ENCODE peak calls at places on chromosome 14, in six cellular contexts. One of them, this sample, is unnamed.

GRCh38 chr14:74771409-74771808 is 8.3 kb downstream of the YLPM1 start:
- DNase-seq in left lung: no peak
- DNase-seq in IMR-90: no peak
- DNase-seq in neural crest cell: no peak
- DNase-seq in CD4-positive, alpha-beta T cell: no peak
- DNase-seq in NB4: no peak
- DNase-seq in this sample: no peak

GRCh38 chr14:32102152-32102787 is 25.2 kb downstream of the ARHGAP5 start:
- DNase-seq in left lung: no peak
- DNase-seq in IMR-90: no peak
- DNase-seq in neural crest cell: no peak
- DNase-seq in CD4-positive, alpha-beta T cell: no peak
- DNase-seq in NB4: no peak
- DNase-seq in this sample: no peak

GRCh38 chr14:54929556-54929955 is 26.9 kb upstream of the GCH1 start:
- DNase-seq in left lung: no peak
- DNase-seq in IMR-90: no peak
- DNase-seq in neural crest cell: no peak
- DNase-seq in CD4-positive, alpha-beta T cell: no peak
- DNase-seq in NB4: no peak
- DNase-seq in this sample: no peak

GRCh38 chr14:48251290-48251689 is 575.9 kb upstream of the MDGA2 start:
- DNase-seq in left lung: no peak
- DNase-seq in IMR-90: no peak
- DNase-seq in neural crest cell: no peak
- DNase-seq in CD4-positive, alpha-beta T cell: no peak
- DNase-seq in NB4: peak; percentile 11
- DNase-seq in this sample: no peak

GRCh38 chr14:52467515-52468266 is 84.6 kb downstream of the TXNDC16 start:
- DNase-seq in left lung: no peak
- DNase-seq in IMR-90: no peak
- DNase-seq in neural crest cell: no peak
- DNase-seq in CD4-positive, alpha-beta T cell: no peak
- DNase-seq in NB4: no peak
- DNase-seq in this sample: no peak

GRCh38 chr14:96852823-96853422 is 55.7 kb downstream of the VRK1 start:
- DNase-seq in left lung: no peak
- DNase-seq in IMR-90: peak; percentile 72
- DNase-seq in neural crest cell: no peak
- DNase-seq in CD4-positive, alpha-beta T cell: no peak
- DNase-seq in NB4: peak; percentile 48
- DNase-seq in this sample: peak; percentile 8

GRCh38 chr14:102362084-102362483 is 606 bp downstream of the CINP start:
- DNase-seq in left lung: no peak
- DNase-seq in IMR-90: peak; percentile 57
- DNase-seq in neural crest cell: no peak
- DNase-seq in CD4-positive, alpha-beta T cell: no peak
- DNase-seq in NB4: peak; percentile 33
- DNase-seq in this sample: no peak

GRCh38 chr14:30808576-30808975 is 65.8 kb upstream of the COCH start:
- DNase-seq in left lung: no peak
- DNase-seq in IMR-90: no peak
- DNase-seq in neural crest cell: no peak
- DNase-seq in CD4-positive, alpha-beta T cell: no peak
- DNase-seq in NB4: no peak
- DNase-seq in this sample: no peak

GRCh38 chr14:24459331-24459730 is 16.8 kb upstream of the SDR39U1 start:
- DNase-seq in left lung: no peak
- DNase-seq in IMR-90: no peak
- DNase-seq in neural crest cell: no peak
- DNase-seq in CD4-positive, alpha-beta T cell: no peak
- DNase-seq in NB4: no peak
- DNase-seq in this sample: no peak

GRCh38 chr14:49966304-49966809 is 73.5 kb downstream of the ARF6 start:
- DNase-seq in left lung: no peak
- DNase-seq in IMR-90: no peak
- DNase-seq in neural crest cell: no peak
- DNase-seq in CD4-positive, alpha-beta T cell: no peak
- DNase-seq in NB4: no peak
- DNase-seq in this sample: no peak

GRCh38 chr14:41549821-41550597 is 56.7 kb upstream of the LRFN5 start:
- DNase-seq in left lung: no peak
- DNase-seq in IMR-90: peak; percentile 62
- DNase-seq in neural crest cell: no peak
- DNase-seq in CD4-positive, alpha-beta T cell: no peak
- DNase-seq in NB4: no peak
- DNase-seq in this sample: no peak

GRCh38 chr14:37185670-37186069 is 12.1 kb upstream of the MIPOL1 start:
- DNase-seq in left lung: no peak
- DNase-seq in IMR-90: no peak
- DNase-seq in neural crest cell: no peak
- DNase-seq in CD4-positive, alpha-beta T cell: no peak
- DNase-seq in NB4: no peak
- DNase-seq in this sample: no peak

GRCh38 chr14:61126083-61126962 is 145.3 kb downstream of the SLC38A6 start:
- DNase-seq in left lung: no peak
- DNase-seq in IMR-90: no peak
- DNase-seq in neural crest cell: no peak
- DNase-seq in CD4-positive, alpha-beta T cell: no peak
- DNase-seq in NB4: no peak
- DNase-seq in this sample: no peak

GRCh38 chr14:88985654-88986053 is 161.2 kb downstream of the TTC8 start:
- DNase-seq in left lung: no peak
- DNase-seq in IMR-90: no peak
- DNase-seq in neural crest cell: no peak
- DNase-seq in CD4-positive, alpha-beta T cell: no peak
- DNase-seq in NB4: no peak
- DNase-seq in this sample: no peak

GRCh38 chr14:58428011-58428807 is 690 bp downstream of the KIAA0586 start:
- DNase-seq in left lung: no peak
- DNase-seq in IMR-90: peak; percentile 63
- DNase-seq in neural crest cell: peak; percentile 11
- DNase-seq in CD4-positive, alpha-beta T cell: no peak
- DNase-seq in NB4: peak; percentile 74
- DNase-seq in this sample: peak; percentile 10

GRCh38 chr14:36271939-36272907 is 48.2 kb downstream of the MBIP start:
- DNase-seq in left lung: peak; percentile 74
- DNase-seq in IMR-90: peak; percentile 5
- DNase-seq in neural crest cell: no peak
- DNase-seq in CD4-positive, alpha-beta T cell: no peak
- DNase-seq in NB4: no peak
- DNase-seq in this sample: no peak

GRCh38 chr14:99968156-99968920 is 96.9 kb upstream of the EVL start:
- DNase-seq in left lung: no peak
- DNase-seq in IMR-90: peak; percentile 92
- DNase-seq in neural crest cell: no peak
- DNase-seq in CD4-positive, alpha-beta T cell: no peak
- DNase-seq in NB4: no peak
- DNase-seq in this sample: no peak

GRCh38 chr14:56205906-56206305 is 87.7 kb downstream of the PELI2 start:
- DNase-seq in left lung: no peak
- DNase-seq in IMR-90: no peak
- DNase-seq in neural crest cell: no peak
- DNase-seq in CD4-positive, alpha-beta T cell: no peak
- DNase-seq in NB4: peak; percentile 8
- DNase-seq in this sample: no peak

GRCh38 chr14:58626441-58626840 is 11.3 kb upstream of the DACT1 start:
- DNase-seq in left lung: no peak
- DNase-seq in IMR-90: peak; percentile 69
- DNase-seq in neural crest cell: no peak
- DNase-seq in CD4-positive, alpha-beta T cell: no peak
- DNase-seq in NB4: no peak
- DNase-seq in this sample: no peak

GRCh38 chr14:79749051-79749450 is 462.3 kb downstream of the DIO2 start:
- DNase-seq in left lung: no peak
- DNase-seq in IMR-90: no peak
- DNase-seq in neural crest cell: no peak
- DNase-seq in CD4-positive, alpha-beta T cell: no peak
- DNase-seq in NB4: no peak
- DNase-seq in this sample: no peak

GRCh38 chr14:102157346-102157745 is 17.6 kb downstream of the WDR20 start:
- DNase-seq in left lung: no peak
- DNase-seq in IMR-90: no peak
- DNase-seq in neural crest cell: no peak
- DNase-seq in CD4-positive, alpha-beta T cell: no peak
- DNase-seq in NB4: no peak
- DNase-seq in this sample: no peak

GRCh38 chr14:67722293-67722692 is 20.6 kb downstream of the RDH12 start:
- DNase-seq in left lung: no peak
- DNase-seq in IMR-90: peak; percentile 37
- DNase-seq in neural crest cell: no peak
- DNase-seq in CD4-positive, alpha-beta T cell: no peak
- DNase-seq in NB4: no peak
- DNase-seq in this sample: no peak

GRCh38 chr14:71181215-71182003 is 274.1 kb downstream of the PCNX1 start:
- DNase-seq in left lung: no peak
- DNase-seq in IMR-90: no peak
- DNase-seq in neural crest cell: no peak
- DNase-seq in CD4-positive, alpha-beta T cell: no peak
- DNase-seq in NB4: no peak
- DNase-seq in this sample: no peak

GRCh38 chr14:77458249-77458950 is 507 bp downstream of the AHSA1 start:
- DNase-seq in left lung: no peak
- DNase-seq in IMR-90: peak; percentile 18
- DNase-seq in neural crest cell: peak; percentile 14
- DNase-seq in CD4-positive, alpha-beta T cell: peak; percentile 7
- DNase-seq in NB4: peak; percentile 65
- DNase-seq in this sample: peak; percentile 31

GRCh38 chr14:82011460-82011859 is 477.8 kb upstream of the SEL1L start:
- DNase-seq in left lung: no peak
- DNase-seq in IMR-90: no peak
- DNase-seq in neural crest cell: no peak
- DNase-seq in CD4-positive, alpha-beta T cell: no peak
- DNase-seq in NB4: no peak
- DNase-seq in this sample: no peak

GRCh38 chr14:82009993-82010392 is 476.3 kb upstream of the SEL1L start:
- DNase-seq in left lung: no peak
- DNase-seq in IMR-90: no peak
- DNase-seq in neural crest cell: no peak
- DNase-seq in CD4-positive, alpha-beta T cell: no peak
- DNase-seq in NB4: no peak
- DNase-seq in this sample: no peak

GRCh38 chr14:82003418-82003817 is 469.8 kb upstream of the SEL1L start:
- DNase-seq in left lung: no peak
- DNase-seq in IMR-90: no peak
- DNase-seq in neural crest cell: no peak
- DNase-seq in CD4-positive, alpha-beta T cell: no peak
- DNase-seq in NB4: no peak
- DNase-seq in this sample: no peak

DNA sequence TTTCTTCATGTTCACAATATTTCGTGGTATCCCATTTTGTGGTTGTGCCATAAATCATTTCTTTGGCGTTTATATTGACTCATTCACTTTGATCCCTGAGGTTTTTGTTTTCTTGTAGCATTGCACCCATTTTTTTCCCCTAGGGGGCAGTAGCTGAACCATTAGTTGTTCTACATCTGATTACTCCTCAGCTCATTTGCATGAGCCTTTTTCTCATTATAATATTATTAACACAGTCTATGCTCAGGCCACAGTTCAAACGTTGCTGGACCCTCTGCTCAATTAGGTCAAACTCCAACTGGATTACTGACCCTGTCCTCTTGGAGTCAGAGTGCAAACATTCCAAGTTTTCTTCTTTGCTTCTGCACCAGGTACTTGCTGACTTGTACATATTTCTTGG is 475.4 kb upstream of the SEL1L start:
- DNase-seq in left lung: no peak
- DNase-seq in IMR-90: no peak
- DNase-seq in neural crest cell: no peak
- DNase-seq in CD4-positive, alpha-beta T cell: no peak
- DNase-seq in NB4: peak; percentile 25
- DNase-seq in this sample: no peak
- TF ChIP-seq CTCF in left lung: no peak
- TF ChIP-seq CTCF in IMR-90: no peak
- TF ChIP-seq CTCF in neural crest cell: peak; percentile 55
- TF ChIP-seq CTCF in CD4-positive, alpha-beta T cell: no peak
- TF ChIP-seq CTCF in NB4: peak; percentile 45
- TF ChIP-seq CTCF in this sample: peak; percentile 32

GRCh38 chr14:35218963-35219362 is 73.2 kb upstream of the PSMA6 start:
- DNase-seq in left lung: no peak
- DNase-seq in IMR-90: no peak
- DNase-seq in neural crest cell: no peak
- DNase-seq in CD4-positive, alpha-beta T cell: no peak
- DNase-seq in NB4: no peak
- DNase-seq in this sample: no peak

GRCh38 chr14:35213143-35213788 is 78.9 kb upstream of the PSMA6 start:
- DNase-seq in left lung: no peak
- DNase-seq in IMR-90: no peak
- DNase-seq in neural crest cell: no peak
- DNase-seq in CD4-positive, alpha-beta T cell: no peak
- DNase-seq in NB4: no peak
- DNase-seq in this sample: no peak

GRCh38 chr14:35212471-35213142 is 79.6 kb upstream of the PSMA6 start:
- DNase-seq in left lung: no peak
- DNase-seq in IMR-90: no peak
- DNase-seq in neural crest cell: no peak
- DNase-seq in CD4-positive, alpha-beta T cell: no peak
- DNase-seq in NB4: no peak
- DNase-seq in this sample: no peak

GRCh38 chr14:35213869-35214387 is 78.3 kb upstream of the PSMA6 start:
- DNase-seq in left lung: no peak
- DNase-seq in IMR-90: peak; percentile 47
- DNase-seq in neural crest cell: no peak
- DNase-seq in CD4-positive, alpha-beta T cell: no peak
- DNase-seq in NB4: no peak
- DNase-seq in this sample: no peak

GRCh38 chr14:35215110-35215872 is 76.9 kb upstream of the PSMA6 start:
- DNase-seq in left lung: no peak
- DNase-seq in IMR-90: peak; percentile 80
- DNase-seq in neural crest cell: no peak
- DNase-seq in CD4-positive, alpha-beta T cell: no peak
- DNase-seq in NB4: peak; percentile 32
- DNase-seq in this sample: no peak
- TF ChIP-seq CTCF in left lung: no peak
- TF ChIP-seq CTCF in IMR-90: peak; percentile 84
- TF ChIP-seq CTCF in neural crest cell: peak; percentile 64
- TF ChIP-seq CTCF in CD4-positive, alpha-beta T cell: no peak
- TF ChIP-seq CTCF in NB4: no peak
- TF ChIP-seq CTCF in this sample: no peak

GRCh38 chr14:93163570-93163969 is 21.1 kb downstream of the MOAP1 start:
- DNase-seq in left lung: no peak
- DNase-seq in IMR-90: no peak
- DNase-seq in neural crest cell: no peak
- DNase-seq in CD4-positive, alpha-beta T cell: no peak
- DNase-seq in NB4: peak; percentile 42
- DNase-seq in this sample: no peak
- TF ChIP-seq CTCF in left lung: no peak
- TF ChIP-seq CTCF in IMR-90: no peak
- TF ChIP-seq CTCF in neural crest cell: no peak
- TF ChIP-seq CTCF in CD4-positive, alpha-beta T cell: no peak
- TF ChIP-seq CTCF in NB4: no peak
- TF ChIP-seq CTCF in this sample: no peak

DNA sequence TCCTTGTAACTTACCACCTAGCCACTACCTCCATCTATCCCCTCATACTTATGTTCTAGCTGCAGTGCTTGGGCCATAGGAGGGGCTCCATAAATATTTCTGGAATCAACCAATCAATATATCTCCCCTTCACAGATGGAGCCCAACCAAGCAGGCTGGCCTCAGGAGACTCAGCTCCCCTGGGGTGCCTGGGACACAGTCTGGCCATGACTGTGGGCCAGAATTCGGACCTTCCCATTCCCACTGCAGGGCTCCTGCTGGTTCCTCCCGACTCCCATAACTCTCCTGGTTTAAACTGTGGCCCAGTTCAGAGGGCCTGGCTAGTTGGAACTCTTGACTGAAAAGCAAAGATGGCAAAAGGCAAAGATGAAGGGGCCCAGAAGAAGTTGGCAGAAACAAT is 13.0 kb downstream of the TTC7B start:
- DNase-seq in left lung: no peak
- DNase-seq in IMR-90: no peak
- DNase-seq in neural crest cell: no peak
- DNase-seq in CD4-positive, alpha-beta T cell: no peak
- DNase-seq in NB4: no peak
- DNase-seq in this sample: no peak
- TF ChIP-seq CTCF in left lung: no peak
- TF ChIP-seq CTCF in IMR-90: no peak
- TF ChIP-seq CTCF in neural crest cell: no peak
- TF ChIP-seq CTCF in CD4-positive, alpha-beta T cell: no peak
- TF ChIP-seq CTCF in NB4: no peak
- TF ChIP-seq CTCF in this sample: no peak